ENCODE peak calls at places on chromosome 11, in eight cellular contexts. R, U, E, F, K, V, I and Q are unnamed samples.

GRCh38 chr11:95375881-95376280 is 144.9 kb upstream of the SESN3 start:
- DNase-seq in R (no peak), U (no peak), E (peak), F (no peak), K (no peak), V (no peak), I (no peak), Q (peak)

GRCh38 chr11:58671946-58672345 is 49.5 kb downstream of the CNTF start:
- DNase-seq in R (no peak), U (no peak), E (no peak), F (no peak), K (no peak), V (no peak), I (no peak), Q (no peak)

GRCh38 chr11:66494458-66494857 is 14.2 kb downstream of the DPP3 start:
- DNase-seq in R (no peak), U (no peak), E (no peak), F (no peak), K (no peak), V (no peak), I (no peak), Q (no peak)

GRCh38 chr11:114280696-114281095 is 15.5 kb upstream of the NNMT start:
- DNase-seq in R (peak), U (peak), E (peak), F (peak), K (no peak), V (no peak), I (no peak), Q (peak)

GRCh38 chr11:125164422-125165110 is at the start of gene PKNOX2:
- DNase-seq in R (peak), U (peak), E (peak), F (peak), K (peak), V (peak), I (peak), Q (peak)

GRCh38 chr11:34313099-34313517 is 44.7 kb downstream of the ABTB2 start:
- DNase-seq in R (no peak), U (no peak), E (no peak), F (no peak), K (no peak), V (no peak), I (no peak), Q (no peak)

GRCh38 chr11:123251656-123252344 is 56.8 kb upstream of the CLMP start:
- DNase-seq in R (no peak), U (no peak), E (peak), F (no peak), K (no peak), V (no peak), I (no peak), Q (no peak)

GRCh38 chr11:78030429-78031325 is 7.6 kb upstream of the KCTD14 start:
- DNase-seq in R (no peak), U (peak), E (peak), F (peak), K (no peak), V (no peak), I (peak), Q (peak)

GRCh38 chr11:6505577-6506240 is 8.6 kb downstream of the DNHD1 start:
- DNase-seq in R (no peak), U (no peak), E (peak), F (peak), K (no peak), V (no peak), I (no peak), Q (peak)

GRCh38 chr11:118287006-118287405 is 17.5 kb upstream of the CD3E start:
- DNase-seq in R (no peak), U (no peak), E (peak), F (no peak), K (no peak), V (no peak), I (no peak), Q (peak)

GRCh38 chr11:36498721-36499120 is 11.4 kb downstream of the TRAF6 start:
- DNase-seq in R (no peak), U (no peak), E (no peak), F (no peak), K (no peak), V (no peak), I (no peak), Q (no peak)

GRCh38 chr11:75474878-75475766 is 42.1 kb upstream of the KLHL35 start:
- DNase-seq in R (no peak), U (no peak), E (peak), F (peak), K (peak), V (peak), I (no peak), Q (peak)

GRCh38 chr11:130213979-130214281 is 54.3 kb downstream of the ST14 start:
- DNase-seq in R (no peak), U (no peak), E (no peak), F (no peak), K (no peak), V (no peak), I (no peak), Q (no peak)

GRCh38 chr11:65766535-65766934 is 14.2 kb downstream of the AP5B1 start:
- DNase-seq in R (no peak), U (no peak), E (peak), F (no peak), K (no peak), V (no peak), I (no peak), Q (peak)